ENCODE peak calls at places on chromosomes 13 and 19, in seven cellular contexts. E is upper lobe of left lung, F is IMR-90, O is GM12878, V is transverse colon, D is HepG2, C is sigmoid colon. X is an unnamed sample.
A peak's percentile ranks its signal among the peaks of the same experiment; 100 is the strongest.

GRCh38 chr19:29678484-29679106 is 13.3 kb downstream of the PLEKHF1 start:
- DNase-seq in V (peak; percentile 28), F (no peak), O (no peak), C (peak; percentile 93), E (peak; percentile 90), D (peak; percentile 22), X (peak; percentile 60)

GRCh38 chr19:42362891-42363440 is 27.1 kb downstream of the CNFN start:
- DNase-seq in O (no peak), D (no peak), V (no peak), C (no peak), F (no peak), E (no peak), X (no peak)

GRCh38 chr13:33033361-33033812 is 17.2 kb downstream of the KL start:
- DNase-seq in V (no peak), E (no peak), O (no peak), F (no peak), D (no peak), C (peak; percentile 68), X (no peak)

GRCh38 chr13:54607421-54607820 is 1578.8 kb downstream of the OLFM4 start:
- DNase-seq in D (no peak), E (no peak), F (no peak), C (no peak), O (no peak), V (no peak), X (no peak)

GRCh38 chr13:38398810-38399493 is 49.3 kb downstream of the UFM1 start:
- DNase-seq in D (no peak), V (no peak), F (peak; percentile 39), E (no peak), C (no peak), O (no peak), X (no peak)

GRCh38 chr13:63041640-63042414 is 1626.2 kb upstream of the PCDH20 start:
- DNase-seq in D (no peak), V (no peak), C (no peak), O (no peak), E (no peak), F (peak; percentile 68), X (no peak)

GRCh38 chr19:919157-920050 is 2.3 kb downstream of the KISS1R start:
- DNase-seq in F (no peak), E (peak; percentile 88), D (no peak), C (no peak), V (no peak), O (no peak), X (no peak)

GRCh38 chr13:94188173-94188869 is 291.2 kb downstream of the DCT start:
- DNase-seq in C (no peak), O (no peak), F (no peak), E (no peak), V (no peak), D (no peak), X (no peak)

GRCh38 chr13:108495686-108496363 is 133.6 kb upstream of the MYO16 start:
- DNase-seq in F (no peak), O (no peak), C (no peak), V (no peak), E (peak; percentile 84), D (no peak), X (no peak)

GRCh38 chr13:40476175-40476958 is 190.1 kb downstream of the FOXO1 start:
- DNase-seq in C (no peak), F (no peak), O (no peak), V (no peak), E (no peak), D (peak; percentile 90), X (no peak)

GRCh38 chr13:110287031-110287828 is 19.7 kb downstream of the COL4A1 start:
- DNase-seq in D (no peak), E (no peak), V (no peak), O (no peak), F (no peak), C (peak; percentile 52), X (no peak)

GRCh38 chr19:29667941-29668340 is 2.7 kb downstream of the PLEKHF1 start:
- DNase-seq in C (peak; percentile 60), F (no peak), V (peak; percentile 56), E (no peak), O (no peak), D (no peak), X (peak; percentile 38)

GRCh38 chr13:32060319-32060924 is 28.8 kb downstream of the FRY start:
- DNase-seq in C (no peak), D (peak; percentile 40), E (no peak), O (no peak), V (no peak), F (peak; percentile 14), X (no peak)

GRCh38 chr19:23971598-23971997 is 56.9 kb downstream of the ZNF726 start:
- DNase-seq in D (no peak), V (no peak), C (no peak), F (no peak), E (peak; percentile 64), O (no peak), X (no peak)

GRCh38 chr19:2103308-2103707 is 6.6 kb downstream of the IZUMO4 start:
- DNase-seq in V (no peak), E (no peak), O (no peak), D (no peak), F (no peak), C (no peak), X (no peak)

GRCh38 chr13:114032121-114032799 is 58.4 kb upstream of the C13orf46 start:
- DNase-seq in E (peak; percentile 77), D (peak; percentile 47), O (no peak), C (no peak), V (no peak), F (peak; percentile 75), X (no peak)

GRCh38 chr13:22596157-22596863 is 584.5 kb upstream of the SGCG start:
- DNase-seq in E (no peak), O (no peak), F (no peak), D (peak; percentile 8), V (no peak), C (no peak), X (no peak)

GRCh38 chr13:77740931-77741586 is 43.6 kb downstream of the SLAIN1 start:
- DNase-seq in C (no peak), O (no peak), V (no peak), D (no peak), E (no peak), F (no peak), X (no peak)

GRCh38 chr13:60431108-60431700 is 34.2 kb downstream of the TDRD3 start:
- DNase-seq in O (peak; percentile 61), C (no peak), F (peak; percentile 72), V (no peak), D (peak; percentile 47), E (no peak), X (no peak)

GRCh38 chr13:53217221-53217620 is 188.6 kb downstream of the OLFM4 start:
- DNase-seq in V (no peak), D (no peak), C (no peak), O (no peak), F (no peak), E (no peak), X (no peak)

GRCh38 chr13:31786011-31786410 is 46.7 kb downstream of the RXFP2 start:
- DNase-seq in O (no peak), V (no peak), D (no peak), C (no peak), F (no peak), E (no peak), X (no peak)

GRCh38 chr19:42099336-42099925 is 23.5 kb downstream of the ZNF574 start:
- DNase-seq in D (no peak), C (no peak), V (no peak), E (no peak), O (no peak), F (no peak), X (no peak)

DNA sequence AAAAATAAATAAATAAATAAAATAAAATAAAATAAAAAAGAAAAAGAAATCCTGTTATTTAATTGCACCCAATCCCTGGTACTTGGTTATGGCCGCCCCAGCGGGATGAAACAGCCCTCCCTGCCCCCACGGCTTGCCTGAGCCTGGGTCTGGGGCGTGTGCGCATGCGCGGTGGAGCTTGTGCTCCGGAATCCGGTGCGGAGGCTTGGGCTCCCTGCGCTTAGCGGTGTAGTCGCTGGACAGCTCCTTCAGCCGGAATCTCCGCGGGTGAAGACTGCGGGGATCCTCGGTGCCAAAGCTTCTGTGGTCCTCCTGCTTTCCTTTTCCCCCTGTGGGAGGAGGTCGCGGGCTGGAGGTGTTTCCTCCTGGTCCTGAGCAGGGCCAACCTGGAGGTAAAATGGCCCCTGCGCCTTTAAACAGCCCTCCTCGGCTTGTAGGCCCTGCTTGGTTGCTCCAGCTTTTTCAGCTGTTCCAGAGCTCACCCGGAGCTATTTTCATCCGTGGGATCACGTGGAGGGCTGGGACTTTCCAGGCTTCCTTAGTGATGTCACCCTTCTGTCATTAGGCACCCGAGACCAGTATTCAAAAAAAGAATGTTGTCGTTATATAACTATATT is at the start of gene PLA2G4C:
- DNase-seq in O (peak; percentile 48), D (peak; percentile 72), C (peak; percentile 96), F (peak; percentile 95), V (peak; percentile 89), E (peak; percentile 96), X (peak; percentile 65)
- TF ChIP-seq POLR2A in O (peak; percentile 86), D (peak; percentile 76), C (peak; percentile 51), F (peak; percentile 78), V (peak; percentile 26), E (peak; percentile 73), X (no peak)

GRCh38 chr13:97413694-97414093 is 20.3 kb upstream of the RAP2A start:
- DNase-seq in D (no peak), C (no peak), O (no peak), V (no peak), E (no peak), F (no peak), X (no peak)
- H3K4me3 ChIP-seq in D (no peak overlapping the region), C (no peak overlapping the region), O (no peak overlapping the region), V (no peak overlapping the region), E (no peak overlapping the region), F (no peak overlapping the region), X (no peak overlapping the region)

GRCh38 chr19:12796146-12797071 is 5.1 kb downstream of the JUNB start:
- DNase-seq in V (peak; percentile 85), F (peak; percentile 81), O (no peak), D (peak; percentile 68), C (peak; percentile 91), E (no peak), X (no peak)
- TF ChIP-seq POLR2A in V (peak; percentile 72), F (peak; percentile 76), O (peak; percentile 48), D (peak; percentile 22), C (no peak), E (peak; percentile 26), X (peak; percentile 26)

GRCh38 chr19:4443966-4444764 is 13.4 kb downstream of the UBXN6 start:
- DNase-seq in E (peak; percentile 74), F (no peak), C (no peak), O (no peak), D (no peak), V (no peak), X (no peak)
- H3K4me3 ChIP-seq in E (no peak overlapping the region), F (no peak overlapping the region), C (no peak overlapping the region), O (no peak overlapping the region), D (no peak overlapping the region), V (no peak overlapping the region), X (no peak overlapping the region)

GRCh38 chr19:44892932-44893331 is 1.9 kb downstream of the TOMM40 start:
- DNase-seq in V (no peak), D (no peak), E (no peak), F (no peak), C (no peak), O (no peak), X (no peak)

GRCh38 chr19:44889830-44890365 is 1.2 kb upstream of the TOMM40 start:
- DNase-seq in C (no peak), V (no peak), O (no peak), D (peak; percentile 42), E (no peak), F (no peak), X (no peak)

GRCh38 chr19:44893704-44894103 is 2.6 kb downstream of the TOMM40 start:
- DNase-seq in F (no peak), O (no peak), E (peak; percentile 61), D (no peak), C (no peak), V (no peak), X (no peak)

GRCh38 chr19:44890366-44891015 is 563 bp upstream of the TOMM40 start:
- DNase-seq in V (no peak), E (peak; percentile 100), D (peak; percentile 100), O (peak; percentile 100), C (no peak), F (peak; percentile 100), X (peak; percentile 100)

GRCh38 chr19:44891016-44891882 is at the start of gene TOMM40:
- DNase-seq in C (peak; percentile 100), D (peak; percentile 99), O (no peak), V (peak; percentile 100), E (no peak), F (peak; percentile 100), X (no peak)
- TF ChIP-seq POLR2A in C (no peak), D (peak; percentile 55), O (peak; percentile 74), V (peak; percentile 44), E (peak; percentile 76), F (peak; percentile 56), X (no peak)